ENCODE peak calls at places on chromosomes 11 and 22, in five cellular contexts. D, I, A, L and B are unnamed samples.

GRCh38 chr11:22416462-22416861 is 78.3 kb downstream of the SLC17A6 start:
- DNase-seq in I (no peak), L (no peak), D (no peak), A (no peak), B (no peak)

GRCh38 chr11:87281496-87281895 is 243.8 kb downstream of the TMEM135 start:
- DNase-seq in D (no peak), L (no peak), I (no peak), A (no peak), B (no peak)

GRCh38 chr11:93005239-93005638 is 35.8 kb downstream of the MTNR1B start:
- DNase-seq in D (no peak), L (no peak), A (no peak), I (no peak), B (no peak)

GRCh38 chr11:11075515-11076171 is 217.8 kb upstream of the ZBED5 start:
- DNase-seq in L (peak), D (no peak), I (no peak), A (no peak), B (no peak)

GRCh38 chr11:34682822-34683221 is 61.9 kb downstream of the EHF start:
- DNase-seq in I (no peak), D (no peak), A (no peak), L (no peak), B (no peak)

GRCh38 chr11:8081591-8082021 is 595 bp downstream of the TUB start:
- DNase-seq in A (no peak), L (no peak), I (no peak), D (no peak), B (no peak)

GRCh38 chr11:69541001-69541285 is 59.5 kb downstream of the LINC01488 start:
- DNase-seq in A (no peak), I (no peak), D (peak), L (no peak), B (no peak)

GRCh38 chr11:44737222-44737621 is 10.5 kb downstream of the TSPAN18 start:
- DNase-seq in A (no peak), I (no peak), D (peak), L (no peak), B (no peak)

GRCh38 chr11:78138694-78139421 is 568 bp downstream of the ALG8 start:
- DNase-seq in L (no peak), D (no peak), A (no peak), I (no peak), B (no peak)

GRCh38 chr22:41636467-41636866 is 15.4 kb downstream of the XRCC6 start:
- DNase-seq in D (no peak), L (no peak), I (no peak), A (no peak), B (no peak)

GRCh38 chr11:63527667-63528066 is 8.9 kb upstream of the PLAAT4 start:
- DNase-seq in A (no peak), D (no peak), I (no peak), L (no peak), B (no peak)

GRCh38 chr11:63532150-63532549 is 4.5 kb upstream of the PLAAT4 start:
- DNase-seq in D (no peak), I (no peak), L (no peak), A (no peak), B (no peak)

GRCh38 chr11:63534076-63534475 is 2.5 kb upstream of the PLAAT4 start:
- DNase-seq in D (no peak), A (no peak), I (no peak), L (no peak), B (no peak)

GRCh38 chr11:63532799-63533475 is 3.7 kb upstream of the PLAAT4 start:
- DNase-seq in D (no peak), A (no peak), L (no peak), I (peak), B (peak)

GRCh38 chr11:63530021-63530420 is 6.6 kb upstream of the PLAAT4 start:
- DNase-seq in I (peak), D (no peak), A (no peak), L (no peak), B (no peak)
- H3K27ac ChIP-seq in I (peak), D (no peak), A (no peak), L (no peak), B (no peak)

GRCh38 chr11:113833151-113833550 is 42.2 kb downstream of the USP28 start:
- DNase-seq in A (no peak), D (no peak), I (no peak), L (no peak), B (no peak)

GRCh38 chr11:113831314-113831713 is 44.1 kb downstream of the USP28 start:
- DNase-seq in A (no peak), L (no peak), D (no peak), I (no peak), B (no peak)

GRCh38 chr11:113828186-113828585 is 47.2 kb downstream of the USP28 start:
- DNase-seq in D (no peak), I (no peak), A (no peak), L (no peak), B (no peak)
- H3K27ac ChIP-seq in D (no peak), I (no peak), A (no peak), L (no peak), B (peak)

DNA sequence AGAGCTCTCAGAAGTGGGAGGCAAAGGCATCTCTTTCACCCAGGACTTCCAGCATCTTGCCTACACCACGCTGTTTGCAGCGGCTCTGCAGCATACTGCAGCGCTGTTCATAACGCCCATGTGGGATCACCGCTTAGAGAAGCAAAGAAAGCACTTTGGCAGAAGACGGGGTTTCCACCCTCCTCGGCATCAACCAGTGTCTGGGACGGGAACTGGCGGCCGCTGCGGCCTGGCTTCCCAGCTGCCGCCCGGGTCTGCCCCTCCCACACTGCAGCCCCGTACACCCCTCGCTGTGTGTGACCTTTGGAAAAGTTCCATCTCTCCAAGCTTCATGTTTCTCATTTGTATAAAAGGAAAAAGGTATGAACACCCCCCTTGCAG is 542 bp upstream of the TIRAP start:
- DNase-seq in D (peak), I (peak), L (peak), A (no peak), B (peak)
- H3K27ac ChIP-seq in D (peak), I (no peak), L (no peak), A (peak), B (peak)

GRCh38 chr22:23269441-23270211 is 89.3 kb downstream of the BCR start:
- DNase-seq in L (peak), A (no peak), I (peak), D (no peak), B (no peak)

GRCh38 chr22:23270212-23270733 is 90.0 kb downstream of the BCR start:
- DNase-seq in I (no peak), A (no peak), L (no peak), D (no peak), B (no peak)

GRCh38 chr22:23271597-23271908 is 91.2 kb downstream of the BCR start:
- DNase-seq in I (no peak), D (no peak), L (no peak), A (no peak), B (no peak)

GRCh38 chr22:23272371-23272770 is 92.1 kb downstream of the BCR start:
- DNase-seq in I (no peak), D (no peak), A (no peak), L (no peak), B (no peak)

DNA sequence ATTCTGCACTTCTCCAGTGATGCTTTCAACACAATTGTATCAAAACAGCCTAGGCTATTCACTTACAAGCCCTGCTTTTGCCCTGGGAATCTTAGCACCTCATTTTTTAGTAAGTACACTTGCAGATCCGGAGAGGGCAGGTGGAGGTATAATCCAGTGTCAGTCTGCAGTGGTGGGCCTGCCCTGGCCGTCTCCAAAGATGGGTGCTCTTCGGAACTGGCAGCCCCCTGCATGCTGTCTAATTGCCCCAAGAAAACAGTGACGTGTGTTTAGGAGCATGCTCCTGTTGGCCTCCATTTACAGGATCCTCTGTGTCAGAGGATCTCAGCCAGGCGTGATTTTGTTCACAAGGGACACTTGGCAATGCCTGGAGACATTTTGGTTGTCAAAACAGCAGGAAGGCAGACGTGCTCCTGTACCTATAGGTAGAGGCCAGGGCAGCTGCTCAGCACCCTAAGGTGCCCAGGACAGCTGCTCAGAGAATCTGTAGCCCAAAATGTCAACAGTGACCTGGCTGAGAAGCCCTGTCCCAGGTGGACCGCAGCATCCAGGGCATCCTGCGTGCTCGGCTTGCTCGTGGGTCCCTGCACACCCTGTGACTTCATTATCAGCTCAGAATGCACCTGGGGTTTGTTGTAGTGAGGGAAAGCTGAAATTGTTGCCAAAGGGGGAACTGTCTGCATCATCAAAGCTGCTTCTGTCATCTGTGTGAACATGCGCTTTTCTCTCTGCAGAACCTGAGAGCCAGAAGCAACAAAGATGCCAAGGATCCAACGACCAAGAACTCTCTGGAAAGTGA is 90.7 kb downstream of the BCR start:
- DNase-seq in A (no peak), L (no peak), D (no peak), I (no peak), B (no peak)
- H3K27ac ChIP-seq in A (no peak), L (no peak), D (peak), I (no peak), B (no peak)

DNA sequence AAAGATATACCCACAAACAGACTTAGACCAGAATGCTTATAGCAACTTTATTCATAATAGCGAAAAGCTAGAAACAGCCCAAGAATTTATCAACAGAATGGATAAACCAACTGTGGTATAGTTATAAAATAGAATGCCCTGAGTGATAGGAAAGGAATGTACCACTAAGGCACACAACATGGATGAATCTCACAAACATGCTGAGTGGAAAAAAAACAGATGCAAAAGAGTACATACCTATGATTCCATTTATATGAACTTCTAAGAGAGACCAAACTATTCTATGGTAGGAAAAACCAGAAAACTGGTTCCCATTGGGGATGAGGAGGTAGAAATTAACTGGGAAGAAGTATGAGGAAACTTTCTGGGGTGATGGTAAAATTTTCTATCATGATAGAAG is 40.4 kb upstream of the GRIK4 start:
- DNase-seq in I (no peak), D (no peak), A (no peak), L (no peak), B (no peak)
- H3K27ac ChIP-seq in I (no peak), D (peak), A (no peak), L (no peak), B (no peak)

DNA sequence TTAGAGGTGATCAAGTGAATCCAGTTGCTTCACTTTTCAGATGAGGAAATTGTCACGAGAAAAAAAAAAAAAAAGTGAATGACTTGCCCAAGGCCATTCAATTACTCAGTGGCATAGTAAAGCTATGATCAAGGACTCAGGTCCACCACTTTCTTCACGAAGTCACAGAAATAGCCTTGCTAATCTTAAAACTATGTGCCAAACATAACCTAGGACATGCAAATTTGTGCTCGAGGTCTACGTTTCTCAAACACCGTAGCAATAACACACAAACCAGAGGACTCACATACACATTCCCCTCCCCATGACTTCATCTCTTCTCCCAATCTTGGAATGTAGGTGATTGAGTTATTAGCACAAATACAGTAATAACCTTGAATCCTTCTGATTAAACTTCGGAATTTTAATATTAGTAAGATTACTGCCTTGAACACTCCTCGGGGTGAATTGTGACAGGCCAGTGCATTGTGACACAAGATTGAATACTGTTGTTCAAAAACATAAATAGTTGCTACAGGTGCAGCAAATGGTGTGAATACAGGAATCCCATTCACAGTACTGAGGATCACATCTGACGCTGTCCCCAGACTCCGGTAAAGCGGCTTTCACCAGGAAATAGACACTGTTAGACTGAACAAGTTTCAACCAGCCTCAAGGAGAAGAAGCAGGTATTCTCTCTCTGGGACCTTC is 3.8 kb downstream of the LGR4 start:
- DNase-seq in A (no peak), I (no peak), D (no peak), L (no peak), B (no peak)
- H3K27ac ChIP-seq in A (no peak), I (no peak), D (peak), L (peak), B (no peak)

DNA sequence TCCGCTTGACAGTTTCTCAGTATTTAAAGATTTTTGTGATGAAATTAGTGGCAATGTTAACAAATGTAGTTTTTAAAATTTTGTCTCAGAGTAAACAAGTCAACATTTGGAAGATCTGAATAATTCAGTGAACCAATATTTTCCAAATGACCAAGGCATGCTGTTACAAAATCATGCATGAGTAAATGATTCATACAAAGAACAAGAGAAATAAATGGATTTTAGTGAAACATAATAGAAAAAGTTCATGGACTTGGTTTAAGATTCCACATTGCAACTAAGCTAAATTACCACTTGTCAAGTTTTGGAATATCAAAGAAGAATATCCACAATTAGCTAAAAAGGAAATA is 125.7 kb upstream of the SNX19 start:
- DNase-seq in I (no peak), D (no peak), L (no peak), A (no peak), B (no peak)
- H3K27ac ChIP-seq in I (no peak), D (no peak), L (no peak), A (no peak), B (no peak)

DNA sequence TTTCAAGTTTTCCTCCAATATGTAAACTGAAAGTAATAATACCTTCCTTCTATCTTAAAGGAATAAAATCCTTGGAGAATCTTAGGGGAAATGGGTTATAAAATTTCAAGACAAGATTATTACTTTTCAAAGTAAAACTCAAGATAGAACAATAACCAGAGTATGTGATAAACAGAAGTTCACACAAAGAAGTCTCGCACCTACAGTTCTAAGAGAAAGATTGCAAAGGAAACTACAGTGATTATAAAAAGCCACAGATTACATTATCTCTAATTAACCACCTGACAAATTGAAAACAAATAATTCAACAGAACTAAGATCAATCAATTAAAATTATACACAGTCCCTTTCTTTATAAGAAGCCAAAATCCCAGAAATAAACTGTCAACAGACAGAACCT is 34.0 kb downstream of the AMBRA1 start:
- DNase-seq in A (no peak), L (no peak), I (no peak), D (no peak), B (no peak)
- H3K27ac ChIP-seq in A (peak), L (peak), I (no peak), D (peak), B (no peak)